ENCODE peak calls at places on chromosomes 2 and 18, in five cellular contexts. One of them, this sample, is unnamed.
A peak's percentile ranks its signal among the peaks of the same experiment; 100 is the strongest.

GRCh38 chr2:75453696-75454095 is 107.0 kb downstream of the EVA1A start:
- ATAC-seq in psoas muscle: no peak
- ATAC-seq in T-cell: no peak
- ATAC-seq in PC-3: no peak
- ATAC-seq in effector memory CD8-positive, alpha-beta T cell: no peak
- ATAC-seq in this sample: no peak

GRCh38 chr2:33426666-33427231 is 49.7 kb upstream of the RASGRP3 start:
- ATAC-seq in psoas muscle: no peak
- ATAC-seq in T-cell: no peak
- ATAC-seq in PC-3: peak; percentile 12
- ATAC-seq in effector memory CD8-positive, alpha-beta T cell: no peak
- ATAC-seq in this sample: no peak

GRCh38 chr2:143068094-143068890 is 60.9 kb upstream of the ARHGAP15 start:
- ATAC-seq in psoas muscle: no peak
- ATAC-seq in T-cell: no peak
- ATAC-seq in PC-3: no peak
- ATAC-seq in effector memory CD8-positive, alpha-beta T cell: peak; percentile 74
- ATAC-seq in this sample: peak; percentile 32

GRCh38 chr2:162107361-162107901 is 33.4 kb upstream of the DPP4 start:
- ATAC-seq in psoas muscle: no peak
- ATAC-seq in T-cell: no peak
- ATAC-seq in PC-3: peak; percentile 82
- ATAC-seq in effector memory CD8-positive, alpha-beta T cell: no peak
- ATAC-seq in this sample: no peak

GRCh38 chr2:236787885-236788284 is 218.3 kb downstream of the ACKR3 start:
- ATAC-seq in psoas muscle: no peak
- ATAC-seq in T-cell: no peak
- ATAC-seq in PC-3: no peak
- ATAC-seq in effector memory CD8-positive, alpha-beta T cell: no peak
- ATAC-seq in this sample: no peak

GRCh38 chr18:23704806-23705205 is 15.6 kb downstream of the LAMA3 start:
- ATAC-seq in psoas muscle: no peak
- ATAC-seq in T-cell: no peak
- ATAC-seq in PC-3: no peak
- ATAC-seq in effector memory CD8-positive, alpha-beta T cell: no peak
- ATAC-seq in this sample: no peak

GRCh38 chr2:136131484-136131960 is 13.6 kb upstream of the CXCR4 start:
- ATAC-seq in psoas muscle: no peak
- ATAC-seq in T-cell: peak; percentile 26
- ATAC-seq in PC-3: no peak
- ATAC-seq in effector memory CD8-positive, alpha-beta T cell: peak; percentile 33
- ATAC-seq in this sample: peak; percentile 2

GRCh38 chr2:68295523-68295922 is 24.2 kb downstream of the CNRIP1 start:
- ATAC-seq in psoas muscle: no peak
- ATAC-seq in T-cell: no peak
- ATAC-seq in PC-3: no peak
- ATAC-seq in effector memory CD8-positive, alpha-beta T cell: peak; percentile 31
- ATAC-seq in this sample: no peak

GRCh38 chr2:98012561-98012979 is 16.8 kb upstream of the TMEM131 start:
- ATAC-seq in psoas muscle: no peak
- ATAC-seq in T-cell: no peak
- ATAC-seq in PC-3: no peak
- ATAC-seq in effector memory CD8-positive, alpha-beta T cell: peak; percentile 47
- ATAC-seq in this sample: peak; percentile 33

This sample was measured in esophagus mucosa.